ENCODE peak calls at places on chromosomes 3 and 15, in five cellular contexts. S is H1, Z is GM12878, A is HepG2, L is K562. I is an unnamed sample.
A peak's percentile ranks its signal among the peaks of the same experiment; 100 is the strongest.

GRCh38 chr3:129164500-129164899 is 3.6 kb upstream of the ISY1 start:
- DNase-seq in S (no peak), Z (no peak), A (no peak), L (no peak), I (no peak)

GRCh38 chr15:59360305-59360704 is 12.4 kb downstream of the MYO1E start:
- DNase-seq in S (no peak), Z (no peak), A (no peak), L (peak; percentile 26), I (no peak)

GRCh38 chr15:40927497-40928346 is 1.4 kb upstream of the DLL4 start:
- DNase-seq in S (no peak), Z (no peak), A (no peak), L (peak; percentile 76), I (no peak)

GRCh38 chr3:189464800-189465199 is 166.4 kb upstream of the TP63 start:
- DNase-seq in S (no peak), Z (no peak), A (no peak), L (no peak), I (no peak)

GRCh38 chr3:17494117-17494809 is 248.2 kb downstream of the TBC1D5 start:
- DNase-seq in S (no peak), Z (no peak), A (no peak), L (no peak), I (no peak)

GRCh38 chr3:141940204-141940776 is 63.8 kb downstream of the ATP1B3 start:
- DNase-seq in S (no peak), Z (no peak), A (no peak), L (no peak), I (peak; percentile 95)

GRCh38 chr3:100311011-100311410 is 23.5 kb upstream of the NIT2 start:
- DNase-seq in S (no peak), Z (no peak), A (no peak), L (no peak), I (no peak)

GRCh38 chr3:154430014-154430413 is at the start of gene GPR149:
- DNase-seq in S (no peak), Z (no peak), A (no peak), L (no peak), I (peak; percentile 23)

GRCh38 chr3:188697127-188697526 is 474.6 kb upstream of the TPRG1 start:
- DNase-seq in S (no peak), Z (peak; percentile 27), A (no peak), L (no peak), I (no peak)

GRCh38 chr3:10666621-10667020 is 149.4 kb upstream of the SLC6A11 start:
- DNase-seq in S (no peak), Z (no peak), A (no peak), L (no peak), I (no peak)

GRCh38 chr3:64612082-64612860 is 75.5 kb downstream of the ADAMTS9 start:
- DNase-seq in S (no peak), Z (no peak), A (no peak), L (no peak), I (no peak)

GRCh38 chr3:72171946-72172345 is 387.0 kb upstream of the PROK2 start:
- DNase-seq in S (no peak), Z (no peak), A (no peak), L (no peak), I (no peak)

GRCh38 chr3:193546129-193546528 is 8.6 kb downstream of the ATP13A4 start:
- DNase-seq in S (no peak), Z (no peak), A (no peak), L (no peak), I (no peak)

GRCh38 chr3:45464336-45464809 is 76.0 kb downstream of the LARS2 start:
- DNase-seq in S (peak; percentile 59), Z (no peak), A (no peak), L (peak; percentile 60), I (no peak)

GRCh38 chr3:23931597-23931996 is 13.5 kb upstream of the NR1D2 start:
- DNase-seq in S (no peak), Z (no peak), A (no peak), L (no peak), I (no peak)

GRCh38 chr15:56460947-56461346 is 4.0 kb downstream of the MNS1 start:
- DNase-seq in S (no peak), Z (no peak), A (no peak), L (no peak), I (no peak)

GRCh38 chr3:60053518-60054265 is 1003.9 kb upstream of the CFAP20DC start:
- DNase-seq in S (no peak), Z (no peak), A (no peak), L (peak; percentile 3), I (no peak)

GRCh38 chr15:89406756-89407650 is 72.4 kb upstream of the POLG start:
- DNase-seq in S (no peak), Z (no peak), A (no peak), L (no peak), I (no peak)

GRCh38 chr15:101376615-101377395 is 81.8 kb upstream of the SNRPA1 start:
- DNase-seq in S (no peak), Z (no peak), A (no peak), L (no peak), I (no peak)

GRCh38 chr3:169497567-169498257 is 165.8 kb downstream of the MECOM start:
- DNase-seq in S (no peak), Z (no peak), A (no peak), L (no peak), I (no peak)

GRCh38 chr3:4508048-4508981 is 15.2 kb downstream of the ITPR1 start:
- DNase-seq in S (no peak), Z (peak; percentile 95), A (no peak), L (peak; percentile 50), I (no peak)

GRCh38 chr3:15858547-15859506 is 61.0 kb upstream of the ANKRD28 start:
- DNase-seq in S (peak; percentile 79), Z (peak; percentile 26), A (peak; percentile 77), L (peak; percentile 50), I (no peak)

GRCh38 chr3:32952369-32953067 is 1.1 kb downstream of the CCR4 start:
- DNase-seq in S (no peak), Z (no peak), A (no peak), L (no peak), I (no peak)

GRCh38 chr3:50268703-50269451 is at the start of gene SEMA3B:
- DNase-seq in S (no peak), Z (no peak), A (peak; percentile 71), L (no peak), I (no peak)
- TF ChIP-seq POLR2A in S (no peak), Z (no peak), A (no peak), L (no peak), I (peak; percentile 24)

GRCh38 chr3:11780341-11780740 is 66.3 kb downstream of the TAMM41 start:
- DNase-seq in S (no peak), Z (no peak), A (no peak), L (no peak), I (no peak)

GRCh38 chr3:11776346-11776745 is 70.3 kb downstream of the TAMM41 start:
- DNase-seq in S (no peak), Z (no peak), A (no peak), L (no peak), I (no peak)

GRCh38 chr3:11774296-11774877 is 72.3 kb downstream of the TAMM41 start:
- DNase-seq in S (peak; percentile 71), Z (no peak), A (peak; percentile 52), L (peak; percentile 33), I (peak; percentile 45)

GRCh38 chr3:11775493-11775892 is 71.2 kb downstream of the TAMM41 start:
- DNase-seq in S (no peak), Z (no peak), A (no peak), L (no peak), I (no peak)

DNA sequence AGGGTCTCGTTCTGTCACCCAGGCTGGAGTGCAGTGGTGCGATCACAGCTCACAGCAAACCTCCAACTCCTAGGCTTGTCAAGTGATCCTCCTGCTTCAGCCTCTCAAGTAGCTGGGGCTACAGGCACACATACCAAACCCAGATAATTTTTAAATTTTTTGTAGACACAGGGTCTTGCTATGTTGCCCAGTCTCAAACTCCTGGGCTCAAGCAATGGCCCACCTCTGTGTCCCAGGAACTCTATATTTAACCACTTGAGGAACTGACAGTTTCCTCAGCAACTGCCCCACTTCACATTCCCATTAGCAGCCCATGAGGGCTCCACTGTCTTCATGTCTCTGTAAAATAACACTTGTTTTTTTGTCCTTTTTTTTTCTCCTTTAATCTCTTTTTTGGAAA is 68.4 kb downstream of the TAMM41 start:
- DNase-seq in S (no peak), Z (no peak), A (no peak), L (no peak), I (no peak)
- TF ChIP-seq YY1 in S (no peak), Z (no peak), A (no peak), L (no peak), I (no peak)

DNA sequence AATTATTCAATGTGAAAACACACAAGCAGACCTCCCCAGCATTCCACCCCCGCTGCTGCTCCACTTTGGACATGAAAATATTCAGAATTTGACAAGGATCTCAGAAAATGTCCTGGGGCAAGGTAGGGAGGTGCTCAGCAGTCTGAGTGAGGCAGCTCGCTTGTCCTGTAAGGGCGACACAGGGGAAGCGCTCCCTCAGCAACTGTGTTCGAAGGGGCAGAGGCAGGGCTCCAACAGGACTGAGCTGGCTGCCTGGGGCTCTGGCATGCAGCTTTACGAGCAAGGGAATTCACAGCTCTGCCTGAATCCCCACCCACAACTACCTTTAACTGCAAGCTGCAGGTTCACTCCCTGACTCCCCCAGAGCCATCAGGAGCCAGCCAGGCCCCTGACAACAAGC is 286.9 kb upstream of the LYSMD4 start:
- DNase-seq in S (peak; percentile 56), Z (no peak), A (no peak), L (no peak), I (no peak)
- H3K27ac ChIP-seq in S (no peak overlapping the region), Z (no peak overlapping the region), A (no peak overlapping the region), L (no peak overlapping the region), I (no peak overlapping the region)

GRCh38 chr3:155554777-155555445 is 190.0 kb downstream of the PLCH1 start:
- DNase-seq in S (no peak), Z (peak; percentile 39), A (peak; percentile 67), L (no peak), I (no peak)
- TF ChIP-seq POLR2A in S (no peak), Z (no peak), A (no peak), L (no peak), I (no peak)

GRCh38 chr15:81281925-81282895 is 41.7 kb downstream of the STARD5 start:
- DNase-seq in S (no peak), Z (no peak), A (no peak), L (no peak), I (no peak)

GRCh38 chr15:81279621-81280051 is 44.3 kb downstream of the STARD5 start:
- DNase-seq in S (no peak), Z (no peak), A (no peak), L (no peak), I (no peak)

GRCh38 chr15:81281176-81281735 is 42.7 kb downstream of the STARD5 start:
- DNase-seq in S (no peak), Z (no peak), A (no peak), L (no peak), I (no peak)

GRCh38 chr15:81280086-81280485 is 43.9 kb downstream of the STARD5 start:
- DNase-seq in S (no peak), Z (no peak), A (no peak), L (no peak), I (no peak)

DNA sequence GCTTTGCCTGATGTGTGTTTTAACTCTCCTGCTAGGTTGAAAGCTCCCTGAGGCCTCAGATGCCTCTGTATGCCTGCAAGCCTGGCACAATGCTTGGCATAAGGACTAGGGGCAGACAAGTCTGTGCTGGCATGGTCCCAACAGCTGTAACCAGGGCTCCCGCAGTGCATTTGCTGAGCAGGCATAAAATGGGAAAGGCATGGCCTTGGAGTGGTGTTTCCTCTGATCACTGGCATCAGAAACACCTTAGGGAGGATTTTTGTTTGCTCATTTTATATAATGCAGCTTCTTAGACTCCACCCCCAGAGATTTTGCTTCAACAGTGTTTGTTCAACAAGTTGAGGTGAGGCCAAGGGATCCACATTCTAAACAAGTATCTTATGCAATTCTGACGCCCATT is 43.2 kb downstream of the STARD5 start:
- DNase-seq in S (no peak), Z (no peak), A (no peak), L (no peak), I (no peak)
- TF ChIP-seq YY1 in S (no peak), Z (no peak), A (no peak), L (no peak), I (no peak)

I was measured in HCT116.